ENCODE peak calls at places on chromosome 22, in five cellular contexts. H, X, W, N and L are unnamed samples.

GRCh38 chr22:33867118-33867863 is 53.0 kb downstream of the LARGE1 start:
- DNase-seq in H (no peak), X (no peak), W (no peak), N (peak), L (no peak)

GRCh38 chr22:23389271-23390071 is 190.6 kb downstream of the IGLL1 start:
- DNase-seq in H (peak), X (no peak), W (no peak), N (peak), L (no peak)

GRCh38 chr22:27885977-27886842 is 32.8 kb downstream of the PITPNB start:
- DNase-seq in H (peak), X (peak), W (no peak), N (peak), L (peak)

GRCh38 chr22:17492247-17492646 is 71.1 kb upstream of the SLC25A18 start:
- DNase-seq in H (no peak), X (no peak), W (no peak), N (no peak), L (no peak)

GRCh38 chr22:39134366-39135091 is 18.0 kb downstream of the CBX7 start:
- DNase-seq in H (no peak), X (no peak), W (no peak), N (no peak), L (no peak)

GRCh38 chr22:29661355-29661754 is 57.9 kb downstream of the NF2 start:
- DNase-seq in H (no peak), X (no peak), W (no peak), N (no peak), L (no peak)

GRCh38 chr22:27533105-27533504 is 268.5 kb downstream of the MN1 start:
- DNase-seq in H (no peak), X (no peak), W (no peak), N (no peak), L (no peak)

GRCh38 chr22:45831394-45831793 is 145.6 kb downstream of the WNT7B start:
- DNase-seq in H (no peak), X (no peak), W (no peak), N (no peak), L (no peak)

GRCh38 chr22:39117585-39118191 is 20.6 kb downstream of the APOBEC3H start:
- DNase-seq in H (peak), X (peak), W (peak), N (peak), L (peak)

GRCh38 chr22:22558071-22558971 is 744 bp downstream of the PRAME start:
- DNase-seq in H (no peak), X (peak), W (no peak), N (no peak), L (peak)

GRCh38 chr22:32888976-32889375 is 87.5 kb downstream of the TIMP3 start:
- DNase-seq in H (no peak), X (no peak), W (no peak), N (no peak), L (no peak)

GRCh38 chr22:42680648-42681047 is 31.5 kb upstream of the CYB5R3 start:
- DNase-seq in H (no peak), X (peak), W (no peak), N (no peak), L (no peak)

GRCh38 chr22:40420341-40421081 is 50.1 kb downstream of the SGSM3 start:
- DNase-seq in H (no peak), X (no peak), W (no peak), N (no peak), L (no peak)

GRCh38 chr22:40417881-40418280 is 47.5 kb downstream of the SGSM3 start:
- DNase-seq in H (no peak), X (no peak), W (no peak), N (no peak), L (no peak)

GRCh38 chr22:40417041-40417440 is 46.6 kb downstream of the SGSM3 start:
- DNase-seq in H (no peak), X (no peak), W (no peak), N (no peak), L (no peak)

GRCh38 chr22:40419718-40420117 is 49.3 kb downstream of the SGSM3 start:
- DNase-seq in H (no peak), X (no peak), W (no peak), N (no peak), L (no peak)

GRCh38 chr22:40418366-40419201 is 48.2 kb downstream of the SGSM3 start:
- DNase-seq in H (no peak), X (no peak), W (no peak), N (no peak), L (no peak)
- TF ChIP-seq ESRRA in H (no peak), X (no peak), W (no peak), N (no peak), L (no peak)

GRCh38 chr22:47600791-47601400 is 838.4 kb downstream of the TBC1D22A start:
- DNase-seq in H (no peak), X (no peak), W (no peak), N (no peak), L (no peak)
- TF ChIP-seq ESRRA in H (no peak), X (no peak), W (no peak), N (no peak), L (no peak)

DNA sequence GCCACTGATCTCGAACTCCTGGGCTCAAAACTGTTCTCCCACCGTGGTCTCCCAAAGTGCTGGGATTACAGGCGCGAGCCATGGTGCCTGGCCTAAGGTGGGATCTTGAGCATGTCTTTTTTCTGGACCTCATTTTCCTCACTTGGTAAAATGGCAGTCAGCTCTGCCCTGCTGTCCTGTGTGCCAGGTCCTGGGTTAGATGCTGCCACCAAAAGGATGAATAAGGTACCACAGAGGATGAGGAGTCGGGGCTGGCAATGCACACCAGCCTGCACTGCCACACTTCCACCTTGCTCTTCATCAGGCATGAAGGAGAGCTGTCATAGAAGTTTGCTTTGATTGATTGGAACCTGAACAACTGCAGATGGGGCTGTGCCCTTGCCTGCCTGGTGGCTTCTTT is 32.3 kb downstream of the ACO2 start:
- DNase-seq in H (no peak), X (peak), W (peak), N (peak), L (no peak)
- TF ChIP-seq ESRRA in H (no peak), X (no peak), W (no peak), N (no peak), L (no peak)

GRCh38 chr22:30866216-30866615 is 102.4 kb downstream of the MORC2 start:
- DNase-seq in H (no peak), X (no peak), W (no peak), N (no peak), L (no peak)

GRCh38 chr22:30863161-30863833 is 105.3 kb downstream of the MORC2 start:
- DNase-seq in H (no peak), X (no peak), W (no peak), N (peak), L (peak)

GRCh38 chr22:30866811-30867271 is 101.7 kb downstream of the MORC2 start:
- DNase-seq in H (no peak), X (peak), W (no peak), N (peak), L (peak)

GRCh38 chr22:30865656-30866055 is 102.9 kb downstream of the MORC2 start:
- DNase-seq in H (no peak), X (no peak), W (no peak), N (no peak), L (no peak)

DNA sequence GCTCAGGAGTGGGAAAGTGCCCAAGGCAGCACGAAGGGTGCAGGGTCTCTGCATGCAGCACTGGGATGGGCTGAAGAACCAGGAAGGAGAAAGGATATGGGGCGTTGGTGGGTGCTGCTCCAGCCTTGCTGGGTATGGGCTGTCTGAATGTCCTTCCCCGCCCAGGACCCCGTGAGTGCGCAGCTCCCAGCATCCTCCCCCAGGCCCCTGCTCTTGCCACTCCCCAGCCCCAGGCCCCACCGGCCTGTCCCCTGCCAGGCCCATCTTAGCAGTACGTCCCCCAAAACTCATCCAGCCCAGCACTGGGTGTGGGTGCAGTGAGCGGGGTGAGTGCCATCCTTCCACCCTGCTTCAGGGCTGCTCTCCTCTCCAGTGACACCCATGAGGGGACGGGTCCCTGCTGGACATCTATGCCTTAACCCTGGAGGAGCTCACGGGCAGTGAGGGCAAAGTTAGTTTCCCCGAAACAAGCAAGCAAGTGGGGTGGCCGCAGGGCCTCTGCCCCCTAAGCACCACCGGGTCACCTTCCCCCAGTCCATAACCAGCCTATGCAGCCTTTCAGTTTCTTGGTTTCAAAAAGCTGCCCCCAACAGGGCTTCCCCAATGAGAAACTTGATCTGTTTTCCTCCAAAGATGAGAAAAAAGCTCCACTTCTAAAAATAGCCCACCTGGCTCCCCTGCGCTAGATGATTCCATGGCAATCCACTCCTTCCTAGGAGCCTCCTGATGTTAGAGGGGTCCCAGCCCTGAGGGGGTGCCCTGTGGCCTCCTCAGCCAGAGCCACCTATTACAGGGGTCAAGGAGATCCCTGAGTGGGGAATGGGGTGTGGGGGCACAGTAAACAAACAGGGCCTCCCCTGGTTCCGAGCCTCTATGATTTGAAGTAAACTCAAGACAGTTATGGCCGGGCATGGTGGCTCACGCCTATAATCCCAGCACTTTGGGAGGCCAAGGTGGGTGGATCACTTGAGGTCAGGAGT is 103.8 kb downstream of the MORC2 start:
- DNase-seq in H (no peak), X (no peak), W (no peak), N (no peak), L (no peak)
- TF ChIP-seq ESRRA in H (no peak), X (no peak), W (no peak), N (no peak), L (no peak)

GRCh38 chr22:43895986-43896645 is 4.3 kb upstream of the PNPLA5 start:
- DNase-seq in H (peak), X (no peak), W (no peak), N (no peak), L (no peak)

GRCh38 chr22:43900206-43900605 is 8.4 kb upstream of the PNPLA5 start:
- DNase-seq in H (no peak), X (no peak), W (no peak), N (no peak), L (no peak)

GRCh38 chr22:43905681-43906080 is 13.9 kb upstream of the PNPLA5 start:
- DNase-seq in H (no peak), X (no peak), W (no peak), N (no peak), L (no peak)

GRCh38 chr22:43897751-43898261 is 6.0 kb upstream of the PNPLA5 start:
- DNase-seq in H (no peak), X (no peak), W (no peak), N (no peak), L (no peak)

DNA sequence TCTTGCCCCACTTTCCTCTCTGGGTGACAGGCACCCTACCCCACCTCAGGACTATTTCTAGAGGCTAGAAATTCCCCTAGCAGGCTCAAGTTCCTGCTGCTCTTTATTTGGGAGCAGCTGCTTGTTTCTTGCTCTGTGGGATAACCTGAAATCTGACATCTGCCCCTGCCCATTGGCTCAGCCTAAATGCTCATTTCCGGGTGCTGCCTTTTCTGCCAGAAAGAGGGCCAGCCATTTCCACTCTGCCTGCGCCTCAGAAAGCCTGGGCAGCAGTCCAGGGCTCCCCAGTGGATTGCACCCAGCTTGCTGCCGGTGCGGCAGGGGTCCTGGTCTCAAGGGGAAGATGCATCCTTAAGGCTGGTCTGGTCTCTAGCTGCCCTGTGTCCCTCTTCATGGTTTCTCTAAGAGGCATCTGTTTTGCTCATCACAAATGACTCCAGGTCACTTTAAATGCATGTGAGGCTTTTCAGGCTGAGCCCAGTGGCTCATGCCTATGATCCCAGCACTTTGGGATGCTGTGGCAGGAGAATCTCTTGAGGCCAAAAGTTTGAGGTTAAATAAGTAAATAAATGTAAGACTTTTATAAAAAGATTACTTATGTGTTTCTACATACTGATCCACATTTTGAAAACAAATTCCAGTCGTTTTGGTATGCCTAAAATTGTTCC is 10.3 kb upstream of the PNPLA5 start:
- DNase-seq in H (no peak), X (peak), W (no peak), N (no peak), L (no peak)
- TF ChIP-seq ESRRA in H (no peak), X (no peak), W (no peak), N (no peak), L (no peak)

DNA sequence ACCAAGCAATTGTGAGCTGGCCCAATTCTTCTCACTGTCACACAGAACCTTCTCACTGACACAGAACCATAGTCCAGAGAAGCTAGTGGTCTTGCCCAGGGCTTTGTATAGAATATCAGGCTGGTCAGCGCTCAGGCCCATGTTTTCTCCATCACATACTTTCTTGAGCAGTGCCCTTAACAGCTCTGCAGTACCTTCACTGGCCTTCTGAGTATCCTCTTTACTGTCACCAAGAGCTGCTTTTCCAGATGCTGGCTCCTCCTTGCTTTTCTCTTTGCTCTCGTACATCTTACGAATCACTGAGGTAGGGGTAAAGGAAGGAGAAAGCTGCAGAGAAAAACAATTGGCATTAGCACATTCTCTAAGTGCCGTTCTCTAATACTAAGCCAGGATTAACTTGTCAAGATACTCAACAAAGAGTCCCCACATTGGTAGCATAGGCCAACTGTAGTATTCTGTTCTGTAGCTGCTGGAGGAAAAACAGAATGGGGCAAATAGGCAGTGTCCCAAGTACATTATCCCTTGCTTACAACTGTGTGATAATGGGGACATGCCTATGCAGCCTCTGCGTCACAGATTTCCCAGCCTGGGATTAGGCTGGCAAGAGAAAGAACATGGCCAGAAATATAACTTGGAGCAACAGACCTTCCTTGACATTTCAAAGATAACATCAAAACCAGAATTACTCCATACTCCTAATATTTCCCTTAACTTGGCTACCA is 43.5 kb downstream of the DRG1 start:
- DNase-seq in H (no peak), X (no peak), W (no peak), N (no peak), L (no peak)
- TF ChIP-seq ESRRA in H (no peak), X (no peak), W (no peak), N (no peak), L (no peak)

GRCh38 chr22:26485013-26485412 is 1.3 kb downstream of the SRRD start:
- DNase-seq in H (no peak), X (no peak), W (no peak), N (no peak), L (no peak)
- TF ChIP-seq ESRRA in H (no peak), X (no peak), W (no peak), N (no peak), L (no peak)

GRCh38 chr22:24412274-24412673 is 15.1 kb upstream of the ADORA2A start:
- DNase-seq in H (no peak), X (no peak), W (no peak), N (no peak), L (no peak)

GRCh38 chr22:24409707-24410106 is 17.7 kb upstream of the ADORA2A start:
- DNase-seq in H (no peak), X (no peak), W (no peak), N (no peak), L (no peak)

GRCh38 chr22:24411256-24412004 is 16.0 kb upstream of the ADORA2A start:
- DNase-seq in H (no peak), X (no peak), W (no peak), N (no peak), L (no peak)

GRCh38 chr22:24408630-24409029 is 18.8 kb upstream of the ADORA2A start:
- DNase-seq in H (no peak), X (no peak), W (no peak), N (no peak), L (no peak)

GRCh38 chr22:24410110-24410856 is 17.1 kb upstream of the ADORA2A start:
- DNase-seq in H (no peak), X (no peak), W (no peak), N (no peak), L (no peak)
- TF ChIP-seq ESRRA in H (no peak), X (no peak), W (no peak), N (no peak), L (no peak)

GRCh38 chr22:36936362-36937116 is 23.1 kb downstream of the CSF2RB start:
- DNase-seq in H (no peak), X (no peak), W (no peak), N (no peak), L (no peak)
- TF ChIP-seq ESRRA in H (no peak), X (no peak), W (no peak), N (no peak), L (no peak)

GRCh38 chr22:20002661-20003060 is 14.0 kb downstream of the ARVCF start:
- DNase-seq in H (no peak), X (no peak), W (no peak), N (no peak), L (no peak)

GRCh38 chr22:20003304-20003703 is 13.3 kb downstream of the ARVCF start:
- DNase-seq in H (no peak), X (no peak), W (no peak), N (no peak), L (no peak)

GRCh38 chr22:20001082-20001638 is 15.5 kb downstream of the ARVCF start:
- DNase-seq in H (no peak), X (no peak), W (no peak), N (no peak), L (no peak)

GRCh38 chr22:20002098-20002497 is 14.5 kb downstream of the ARVCF start:
- DNase-seq in H (no peak), X (no peak), W (no peak), N (no peak), L (no peak)

DNA sequence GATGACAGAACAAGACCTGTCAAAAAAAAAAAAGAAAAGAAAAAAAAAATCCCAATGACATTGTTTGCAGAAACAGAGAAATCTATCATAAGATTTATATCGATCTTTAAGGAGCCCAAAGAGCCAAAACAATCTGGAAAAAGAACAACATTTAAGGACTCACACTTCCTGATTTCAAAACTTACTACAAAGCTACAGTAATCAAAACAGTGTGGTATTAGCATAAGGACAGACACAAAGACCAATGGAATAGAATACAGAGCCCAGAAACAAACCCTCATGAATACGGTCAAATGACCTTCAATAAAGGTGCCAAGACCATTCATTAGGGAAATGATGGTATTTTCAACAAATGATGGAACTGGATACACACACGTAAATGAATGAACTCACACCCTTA is 12.2 kb downstream of the ARVCF start:
- DNase-seq in H (no peak), X (no peak), W (no peak), N (no peak), L (no peak)
- TF ChIP-seq ESRRA in H (no peak), X (no peak), W (no peak), N (no peak), L (no peak)